ENCODE peak calls at places on chromosome 16, in seven cellular contexts. N is WERI-Rb-1, J is retinal pigment epithelial cell, V is neural progenitor cell, Y is dorsolateral prefrontal cortex, S is glutamatergic neuron, U is psoas muscle. K is an unnamed sample.

GRCh38 chr16:20763461-20764232 is at the start of gene ACSM3:
- DNase-seq in S (no peak), N (no peak), Y (no peak), J (no peak), U (no peak), V (peak), K (no peak)

GRCh38 chr16:88784074-88784855 is 755 bp downstream of the PIEZO1 start:
- DNase-seq in U (peak), V (peak), N (peak), S (peak), J (no peak), Y (no peak), K (peak)

GRCh38 chr16:10228779-10229178 is 46.6 kb upstream of the GRIN2A start:
- DNase-seq in V (no peak), N (no peak), U (no peak), J (no peak), S (no peak), Y (no peak), K (no peak)

GRCh38 chr16:81936209-81936608 is 75.1 kb downstream of the SDR42E1 start:
- DNase-seq in U (no peak), J (no peak), N (no peak), Y (no peak), V (no peak), S (no peak), K (no peak)

GRCh38 chr16:63714876-63715275 is 1407.0 kb downstream of the CDH11 start:
- DNase-seq in U (no peak), N (no peak), V (no peak), S (no peak), J (no peak), Y (no peak), K (no peak)

GRCh38 chr16:84673203-84673535 is 24.9 kb downstream of the KLHL36 start:
- DNase-seq in J (no peak), V (no peak), Y (no peak), S (no peak), N (no peak), U (no peak), K (no peak)

GRCh38 chr16:84724619-84725307 is 25.0 kb downstream of the USP10 start:
- DNase-seq in V (no peak), Y (no peak), N (no peak), S (no peak), J (no peak), U (no peak), K (no peak)

GRCh38 chr16:85682516-85682915 is 6.2 kb downstream of the GINS2 start:
- DNase-seq in U (no peak), S (no peak), N (no peak), J (no peak), Y (no peak), V (no peak), K (no peak)

GRCh38 chr16:67833035-67833417 is 9.1 kb upstream of the THAP11 start:
- DNase-seq in V (no peak), J (no peak), U (no peak), S (no peak), Y (no peak), N (no peak), K (no peak)

GRCh38 chr16:4388275-4389021 is 16.8 kb downstream of the VASN start:
- DNase-seq in V (no peak), Y (no peak), N (no peak), J (no peak), S (no peak), U (no peak), K (no peak)

GRCh38 chr16:6573577-6573976 is 759.1 kb upstream of the RBFOX1 start:
- DNase-seq in U (no peak), N (peak), J (no peak), V (peak), Y (peak), S (peak), K (peak)

GRCh38 chr16:80369559-80369958 is 171.2 kb upstream of the DYNLRB2 start:
- DNase-seq in U (no peak), V (peak), S (peak), J (peak), Y (no peak), N (no peak), K (peak)

GRCh38 chr16:69105501-69106361 is at the start of gene HAS3:
- DNase-seq in N (peak), J (peak), U (no peak), V (peak), S (peak), Y (no peak), K (peak)

GRCh38 chr16:55622930-55623561 is 32.7 kb upstream of the SLC6A2 start:
- DNase-seq in V (peak), U (no peak), N (peak), Y (no peak), J (no peak), S (peak), K (peak)

GRCh38 chr16:72043058-72043457 is 11.2 kb upstream of the HP start:
- DNase-seq in S (no peak), V (no peak), Y (no peak), N (no peak), J (no peak), U (peak), K (no peak)

GRCh38 chr16:84794626-84795025 is 25.2 kb upstream of the CRISPLD2 start:
- DNase-seq in J (no peak), N (no peak), V (no peak), S (no peak), U (no peak), Y (no peak), K (no peak)

GRCh38 chr16:53968896-53969295 is 264.9 kb downstream of the FTO start:
- DNase-seq in U (no peak), J (no peak), Y (no peak), S (no peak), N (no peak), V (no peak), K (no peak)

GRCh38 chr16:79714440-79714839 is 113.9 kb upstream of the MAF start:
- DNase-seq in V (no peak), U (no peak), Y (no peak), J (no peak), S (no peak), N (no peak), K (no peak)

GRCh38 chr16:65884018-65884417 is 482.5 kb upstream of the CDH5 start:
- DNase-seq in N (no peak), V (no peak), J (no peak), U (no peak), S (no peak), Y (no peak), K (no peak)

GRCh38 chr16:10599626-10600025 is 19.2 kb upstream of the EMP2 start:
- DNase-seq in N (no peak), S (no peak), V (no peak), J (no peak), Y (no peak), U (no peak), K (no peak)

GRCh38 chr16:75224683-75225082 is 5.9 kb downstream of the CTRB1 start:
- DNase-seq in Y (no peak), J (no peak), V (no peak), U (no peak), S (no peak), N (no peak), K (no peak)

DNA sequence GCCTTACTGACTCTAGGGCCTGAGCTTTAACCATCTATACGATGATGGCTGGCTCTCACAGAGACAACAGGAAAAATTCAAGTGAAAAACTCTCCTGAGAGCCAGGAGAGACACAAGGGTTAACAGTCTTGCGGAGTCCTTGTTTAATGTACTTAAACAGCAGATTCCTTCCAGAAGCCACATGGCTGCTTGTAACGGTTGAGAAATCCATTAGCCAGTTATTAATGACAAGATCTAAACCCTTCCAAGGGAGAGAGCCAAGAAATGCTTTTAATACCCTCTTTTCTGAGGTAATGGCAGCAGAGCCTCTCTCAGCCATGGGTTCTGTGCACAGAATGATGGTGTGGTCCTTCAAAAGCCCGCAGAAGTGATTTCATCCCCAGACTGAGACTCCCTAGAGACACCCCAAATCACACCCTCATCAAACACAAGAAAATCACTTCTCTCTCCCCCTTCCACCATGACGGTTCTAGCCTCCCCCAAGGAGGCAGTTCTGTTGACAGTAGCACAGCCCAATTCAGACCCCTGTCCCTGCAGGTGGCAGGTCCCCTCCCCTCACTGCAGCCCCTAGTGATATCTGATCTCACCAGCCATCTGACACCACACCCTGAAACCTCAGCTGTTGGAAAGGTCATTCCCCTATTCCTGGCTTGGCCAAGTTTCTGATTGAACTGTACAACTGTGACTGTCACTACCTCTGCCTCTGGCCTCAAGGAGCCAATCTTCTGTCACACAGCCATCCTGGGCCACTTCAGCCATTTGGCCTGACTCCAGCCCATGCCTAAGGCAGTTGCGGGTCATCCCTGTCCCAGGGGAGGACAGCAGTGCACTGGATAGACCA is 5.0 kb upstream of the ALDOA start:
- DNase-seq in S (peak), Y (no peak), V (no peak), J (no peak), U (peak), N (no peak), K (no peak)
- TF ChIP-seq CTCF in S (no peak), Y (no peak), V (no peak), J (no peak), U (no peak), N (no peak), K (no peak)

GRCh38 chr16:87244646-87245197 is 72.5 kb downstream of the C16orf95 start:
- DNase-seq in U (no peak), N (no peak), V (no peak), J (no peak), Y (no peak), S (no peak), K (no peak)

GRCh38 chr16:87252269-87252970 is 64.8 kb downstream of the C16orf95 start:
- DNase-seq in Y (no peak), V (no peak), S (no peak), N (no peak), J (no peak), U (no peak), K (no peak)

GRCh38 chr16:87249425-87249824 is 67.8 kb downstream of the C16orf95 start:
- DNase-seq in U (no peak), N (no peak), J (no peak), V (no peak), Y (no peak), S (no peak), K (no peak)

GRCh38 chr16:87246269-87247065 is 70.7 kb downstream of the C16orf95 start:
- DNase-seq in S (no peak), J (no peak), U (no peak), Y (no peak), N (no peak), V (no peak), K (no peak)

GRCh38 chr16:87248704-87249103 is 68.5 kb downstream of the C16orf95 start:
- DNase-seq in S (no peak), N (no peak), V (no peak), Y (no peak), U (no peak), J (no peak), K (no peak)
- TF ChIP-seq CTCF in S (no peak), N (no peak), V (no peak), Y (no peak), U (no peak), J (no peak), K (no peak)

DNA sequence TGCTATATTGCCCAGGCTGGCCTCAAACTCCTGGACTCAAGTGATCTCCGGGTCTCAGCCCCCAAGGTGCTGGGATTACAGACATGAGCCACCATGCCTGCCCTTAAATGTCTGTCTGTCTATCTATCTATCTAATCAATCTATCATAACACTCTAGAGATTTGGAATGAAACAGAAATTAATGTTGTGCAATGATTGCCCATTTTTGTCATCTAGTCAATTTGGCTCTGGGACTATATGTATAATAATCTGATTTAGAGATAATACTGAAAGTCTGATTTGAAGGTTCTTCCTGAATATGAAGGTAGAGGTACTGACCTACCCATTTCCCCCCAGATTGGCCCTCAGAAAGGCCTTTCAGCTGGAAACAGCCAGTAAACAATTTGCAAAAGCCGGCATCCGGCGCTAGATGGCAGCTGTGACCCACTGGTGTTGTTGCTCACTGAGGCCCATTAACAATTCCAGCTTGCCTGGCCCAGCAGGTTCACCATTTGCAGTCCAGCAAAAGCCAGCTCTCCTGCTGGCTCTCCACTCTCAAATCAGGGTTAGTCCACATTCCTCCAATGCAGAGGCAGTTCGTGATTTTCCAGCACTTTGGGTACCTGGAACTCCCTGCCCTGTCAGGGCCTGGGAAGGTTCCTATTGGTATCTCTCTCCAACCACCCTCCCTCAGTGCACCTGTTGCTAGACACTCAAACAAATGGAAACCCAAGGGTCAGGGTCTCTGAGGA is 22.9 kb upstream of the C16orf87 start:
- DNase-seq in N (peak), J (no peak), S (peak), V (peak), U (peak), Y (peak), K (peak)
- TF ChIP-seq CTCF in N (peak), J (peak), S (no peak), V (peak), U (peak), Y (peak), K (peak)

GRCh38 chr16:23594186-23594585 is 1.9 kb downstream of the NDUFAB1 start:
- DNase-seq in J (no peak), U (no peak), N (no peak), S (no peak), Y (no peak), V (no peak), K (no peak)
- TF ChIP-seq CTCF in J (no peak), U (no peak), N (no peak), S (no peak), Y (no peak), V (no peak), K (no peak)

K was measured in endothelial cell.